ENCODE peak calls at places on chromosome 16, in ten cellular contexts. One of them, this sample, is unnamed.

GRCh38 chr16:55542459-55543082 is 23.9 kb upstream of the CAPNS2 start:
- DNase-seq in MM.1S: no peak
- DNase-seq in skeletal muscle cell: peak
- DNase-seq in naive B cell: no peak
- DNase-seq in caudate nucleus: no peak
- DNase-seq in NCI-H1092 treated with DMSO at 0.1 percent for 48 hours: no peak
- DNase-seq in AG10803: peak
- DNase-seq in NCI-H446: no peak
- DNase-seq in body of pancreas: no peak
- DNase-seq in kidney epithelial cell: peak
- DNase-seq in this sample: no peak

GRCh38 chr16:15502041-15502725 is 67.8 kb downstream of the BMERB1 start:
- DNase-seq in skeletal muscle cell: peak
- DNase-seq in body of pancreas: no peak
- DNase-seq in caudate nucleus: peak
- DNase-seq in kidney epithelial cell: peak
- DNase-seq in naive B cell: no peak
- DNase-seq in AG10803: peak
- DNase-seq in NCI-H446: no peak
- DNase-seq in MM.1S: no peak
- DNase-seq in NCI-H1092 treated with DMSO at 0.1 percent for 48 hours: no peak
- DNase-seq in this sample: peak

GRCh38 chr16:17555176-17555575 is 84.4 kb upstream of the XYLT1 start:
- DNase-seq in naive B cell: no peak
- DNase-seq in MM.1S: no peak
- DNase-seq in skeletal muscle cell: peak
- DNase-seq in caudate nucleus: no peak
- DNase-seq in NCI-H446: no peak
- DNase-seq in NCI-H1092 treated with DMSO at 0.1 percent for 48 hours: no peak
- DNase-seq in AG10803: peak
- DNase-seq in kidney epithelial cell: no peak
- DNase-seq in body of pancreas: no peak
- DNase-seq in this sample: no peak

GRCh38 chr16:84633622-84634021 is 14.7 kb upstream of the KLHL36 start:
- DNase-seq in AG10803: no peak
- DNase-seq in naive B cell: no peak
- DNase-seq in kidney epithelial cell: no peak
- DNase-seq in NCI-H446: no peak
- DNase-seq in NCI-H1092 treated with DMSO at 0.1 percent for 48 hours: peak
- DNase-seq in MM.1S: no peak
- DNase-seq in skeletal muscle cell: no peak
- DNase-seq in body of pancreas: peak
- DNase-seq in caudate nucleus: no peak
- DNase-seq in this sample: no peak

GRCh38 chr16:48537909-48538745 is 71.9 kb downstream of the N4BP1 start:
- DNase-seq in body of pancreas: peak
- DNase-seq in NCI-H1092 treated with DMSO at 0.1 percent for 48 hours: no peak
- DNase-seq in NCI-H446: no peak
- DNase-seq in skeletal muscle cell: no peak
- DNase-seq in caudate nucleus: peak
- DNase-seq in naive B cell: no peak
- DNase-seq in kidney epithelial cell: no peak
- DNase-seq in MM.1S: no peak
- DNase-seq in AG10803: peak
- DNase-seq in this sample: no peak

GRCh38 chr16:78310990-78311561 is 211.6 kb downstream of the WWOX start:
- DNase-seq in NCI-H446: no peak
- DNase-seq in NCI-H1092 treated with DMSO at 0.1 percent for 48 hours: no peak
- DNase-seq in kidney epithelial cell: no peak
- DNase-seq in AG10803: peak
- DNase-seq in naive B cell: no peak
- DNase-seq in MM.1S: no peak
- DNase-seq in skeletal muscle cell: no peak
- DNase-seq in caudate nucleus: no peak
- DNase-seq in body of pancreas: no peak
- DNase-seq in this sample: no peak

GRCh38 chr16:30112197-30113030 is 923 bp downstream of the GDPD3 start:
- DNase-seq in naive B cell: no peak
- DNase-seq in MM.1S: peak
- DNase-seq in NCI-H1092 treated with DMSO at 0.1 percent for 48 hours: no peak
- DNase-seq in AG10803: peak
- DNase-seq in skeletal muscle cell: no peak
- DNase-seq in kidney epithelial cell: no peak
- DNase-seq in NCI-H446: no peak
- DNase-seq in body of pancreas: peak
- DNase-seq in caudate nucleus: peak
- DNase-seq in this sample: no peak

GRCh38 chr16:63617990-63618763 is 1503.7 kb downstream of the CDH11 start:
- DNase-seq in NCI-H1092 treated with DMSO at 0.1 percent for 48 hours: no peak
- DNase-seq in kidney epithelial cell: no peak
- DNase-seq in naive B cell: no peak
- DNase-seq in skeletal muscle cell: no peak
- DNase-seq in caudate nucleus: no peak
- DNase-seq in body of pancreas: peak
- DNase-seq in NCI-H446: no peak
- DNase-seq in AG10803: no peak
- DNase-seq in MM.1S: no peak
- DNase-seq in this sample: no peak